ENCODE peak calls at places on chromosomes 3 and 15, in four cellular contexts. V is right lobe of liver, A is aorta, I is lung. X is an unnamed sample.

GRCh38 chr3:108590443-108590842 is 921 bp downstream of the DZIP3 start:
- DNase-seq in A (no peak), V (no peak), I (no peak), X (no peak)

GRCh38 chr3:142154186-142154585 is 4.8 kb upstream of the TFDP2 start:
- DNase-seq in I (no peak), V (no peak), A (no peak), X (no peak)

GRCh38 chr3:131231710-131232348 is 149.7 kb upstream of the NUDT16 start:
- DNase-seq in V (no peak), I (no peak), A (no peak), X (no peak)

GRCh38 chr15:79431636-79432344 is at the start of gene MINAR1:
- DNase-seq in V (no peak), I (no peak), A (peak; percentile 81), X (peak; percentile 67)

GRCh38 chr15:36161781-36162212 is 417.6 kb upstream of the CDIN1 start:
- DNase-seq in V (no peak), A (no peak), I (no peak), X (peak; percentile 3)

GRCh38 chr15:90231028-90232017 is 2.4 kb downstream of the CIB1 start:
- DNase-seq in A (no peak), V (no peak), I (peak; percentile 51), X (no peak)

GRCh38 chr15:77025066-77025435 is 30.1 kb downstream of the PSTPIP1 start:
- DNase-seq in A (peak; percentile 60), V (peak; percentile 27), I (no peak), X (no peak)

GRCh38 chr3:142904639-142905441 is 16.0 kb upstream of the PCOLCE2 start:
- DNase-seq in A (no peak), I (no peak), V (no peak), X (peak; percentile 54)

GRCh38 chr3:168096210-168096795 is 579 bp upstream of the GOLIM4 start:
- DNase-seq in V (peak; percentile 71), I (peak; percentile 66), A (peak; percentile 83), X (peak; percentile 93)

GRCh38 chr3:9862391-9863235 is 17.4 kb downstream of the CIDEC start:
- DNase-seq in I (peak; percentile 47), V (peak; percentile 74), A (peak; percentile 82), X (no peak)

GRCh38 chr3:141250828-141251227 is 19.2 kb downstream of the PXYLP1 start:
- DNase-seq in I (no peak), V (no peak), A (no peak), X (no peak)

GRCh38 chr3:27467545-27467944 is 16.6 kb downstream of the SLC4A7 start:
- DNase-seq in A (no peak), I (no peak), V (no peak), X (no peak)

GRCh38 chr3:46484911-46485696 is 12.7 kb upstream of the RTP3 start:
- DNase-seq in V (no peak), I (no peak), A (no peak), X (no peak)

GRCh38 chr3:123046262-123046873 is 18.8 kb upstream of the SEMA5B start:
- DNase-seq in A (no peak), I (no peak), V (no peak), X (peak; percentile 88)

GRCh38 chr15:61301701-61302100 is 72.6 kb upstream of the RORA start:
- DNase-seq in A (no peak), I (no peak), V (no peak), X (no peak)

GRCh38 chr3:73540969-73541740 is 83.6 kb downstream of the PDZRN3 start:
- DNase-seq in A (no peak), I (no peak), V (no peak), X (no peak)

GRCh38 chr3:114550155-114550554 is 256.3 kb downstream of the TIGIT start:
- DNase-seq in I (no peak), V (no peak), A (no peak), X (no peak)

GRCh38 chr3:122255757-122256439 is 69.2 kb upstream of the CSTA start:
- DNase-seq in I (no peak), A (no peak), V (no peak), X (no peak)

GRCh38 chr15:95996494-95996893 is 334.0 kb upstream of the NR2F2 start:
- DNase-seq in I (no peak), V (no peak), A (no peak), X (no peak)

GRCh38 chr15:72168131-72168825 is 29.3 kb downstream of the GRAMD2A start:
- DNase-seq in V (no peak), A (no peak), I (no peak), X (peak; percentile 14)

GRCh38 chr3:73409405-73409804 is 215.3 kb downstream of the PDZRN3 start:
- DNase-seq in I (no peak), V (no peak), A (no peak), X (peak; percentile 65)

GRCh38 chr15:47750740-47751262 is 33.5 kb downstream of the SEMA6D start:
- DNase-seq in V (no peak), A (no peak), I (no peak), X (no peak)

GRCh38 chr3:168858327-168858726 is 762.6 kb upstream of the GOLIM4 start:
- DNase-seq in A (no peak), V (no peak), I (no peak), X (no peak)

GRCh38 chr3:46300461-46300789 is 53.5 kb upstream of the CCR2 start:
- DNase-seq in V (no peak), I (no peak), A (no peak), X (no peak)

GRCh38 chr15:78638658-78639314 is 2.2 kb downstream of the CHRNB4 start:
- DNase-seq in I (peak; percentile 37), A (no peak), V (no peak), X (peak; percentile 45)

GRCh38 chr15:100106732-100107131 is 235.0 kb downstream of the ADAMTS17 start:
- DNase-seq in A (peak; percentile 27), I (no peak), V (peak; percentile 20), X (no peak)

GRCh38 chr3:171904829-171905228 is 61.7 kb downstream of the TMEM212 start:
- DNase-seq in I (no peak), A (no peak), V (no peak), X (no peak)

GRCh38 chr3:183734750-183735284 is 37.2 kb downstream of the YEATS2 start:
- DNase-seq in A (no peak), V (no peak), I (no peak), X (no peak)

GRCh38 chr15:99976811-99977271 is 243.6 kb upstream of the LYSMD4 start:
- DNase-seq in A (peak; percentile 72), V (no peak), I (peak; percentile 34), X (peak; percentile 80)

GRCh38 chr3:123026551-123027291 is 842 bp downstream of the SEMA5B start:
- DNase-seq in A (peak; percentile 85), I (no peak), V (peak; percentile 65), X (no peak)

GRCh38 chr3:142028174-142028833 is 121.0 kb downstream of the TFDP2 start:
- DNase-seq in A (no peak), V (no peak), I (no peak), X (no peak)

GRCh38 chr3:138862924-138863775 is 28.4 kb upstream of the PIK3CB start:
- DNase-seq in V (peak; percentile 53), A (no peak), I (peak; percentile 47), X (peak; percentile 88)

GRCh38 chr3:171284308-171285075 is 175.7 kb downstream of the TNIK start:
- DNase-seq in V (no peak), A (no peak), I (no peak), X (peak; percentile 81)

GRCh38 chr3:98903099-98903498 is 1.6 kb upstream of the DCBLD2 start:
- DNase-seq in V (no peak), A (no peak), I (no peak), X (no peak)

GRCh38 chr3:98901032-98901464 is 447 bp downstream of the DCBLD2 start:
- DNase-seq in V (peak; percentile 61), A (peak; percentile 85), I (peak; percentile 53), X (peak; percentile 67)

GRCh38 chr3:98903705-98904481 is 2.4 kb upstream of the DCBLD2 start:
- DNase-seq in I (no peak), V (no peak), A (no peak), X (no peak)

GRCh38 chr3:98901465-98902174 is at the start of gene DCBLD2:
- DNase-seq in A (peak; percentile 98), I (peak; percentile 98), V (peak; percentile 99), X (peak; percentile 100)

DNA sequence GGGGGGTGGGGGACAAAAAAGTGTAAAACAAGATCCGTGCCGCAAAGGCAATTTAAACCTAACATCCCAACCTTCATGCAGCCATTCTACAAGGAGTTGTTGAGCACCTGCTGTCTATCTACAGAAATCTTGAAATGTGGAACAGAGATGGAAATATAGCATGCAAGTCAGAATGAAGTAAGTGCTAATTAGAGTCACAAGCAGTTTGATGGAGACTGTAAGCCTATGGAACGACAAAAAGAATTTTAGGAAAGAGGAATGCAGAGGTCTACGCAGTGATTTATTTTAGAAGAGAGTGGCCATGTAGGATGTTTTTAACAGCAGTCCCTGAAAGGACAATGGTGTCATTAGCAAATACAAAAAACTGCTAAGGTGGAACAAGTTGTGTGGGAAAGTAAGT is 846 bp upstream of the DCBLD2 start:
- DNase-seq in I (no peak), A (no peak), V (no peak), X (no peak)
- H3K4me3 ChIP-seq in I (no peak overlapping the region), A (peak overlapping the region; percentile 70), V (peak overlapping the region; percentile 71), X (peak overlapping the region; percentile 53)

DNA sequence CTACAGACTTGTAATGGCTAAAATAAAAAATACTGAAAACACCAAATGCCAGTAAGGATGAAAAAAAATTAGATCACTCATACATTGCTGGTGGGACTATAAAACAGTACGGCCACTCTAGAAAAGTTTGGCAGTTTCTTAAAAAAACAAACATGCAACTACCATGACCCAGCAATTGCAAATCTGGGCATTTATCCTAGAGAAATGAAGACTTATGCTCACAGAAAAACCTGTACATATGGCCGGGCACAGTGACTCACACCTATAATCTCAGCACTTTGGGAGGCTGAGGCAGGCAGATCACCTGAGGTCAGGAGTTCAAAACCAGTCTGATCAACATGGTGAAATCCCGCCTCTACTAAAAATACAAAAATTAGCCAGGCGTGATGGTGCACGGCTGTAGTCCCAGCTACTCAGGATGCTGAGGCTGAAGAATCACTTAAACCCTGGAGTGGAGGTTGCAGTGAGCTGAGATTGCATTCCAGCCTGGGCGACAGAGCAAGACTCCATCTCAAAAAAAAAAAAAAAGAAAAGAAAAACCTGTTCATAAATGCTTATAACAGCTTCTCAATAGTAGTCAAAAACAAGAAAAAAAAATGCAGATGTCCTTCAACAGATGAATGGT is 5.6 kb downstream of the TP53BP1 start:
- DNase-seq in A (no peak), I (no peak), V (no peak), X (peak; percentile 60)
- H3K27me3 ChIP-seq in A (no peaks in the 10 kb centered on the region), I (no peaks in the 10 kb centered on the region), V (no peaks in the 10 kb centered on the region), X (no peaks in the 10 kb centered on the region)

GRCh38 chr3:132504375-132504921 is 87.1 kb downstream of the DNAJC13 start:
- DNase-seq in I (no peak), V (no peak), A (no peak), X (no peak)

DNA sequence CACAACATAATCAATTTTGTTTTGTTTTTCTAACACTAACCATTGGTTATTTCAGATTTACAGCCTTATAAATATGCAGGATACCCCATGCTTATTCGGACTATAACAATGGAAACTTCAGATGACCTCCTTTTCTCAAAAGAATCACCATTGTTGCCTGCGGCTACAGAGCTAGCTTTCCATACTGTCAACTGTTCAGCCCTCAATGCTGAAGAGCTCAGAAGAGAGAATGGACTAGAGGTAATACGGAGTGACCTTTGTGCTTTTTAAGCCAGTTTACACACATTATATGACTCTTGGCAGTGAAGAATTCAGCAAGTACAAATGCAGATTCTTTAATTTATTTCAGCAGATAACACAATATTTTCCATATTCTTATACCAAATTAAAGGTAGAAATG is 81.8 kb downstream of the DNAJC13 start:
- DNase-seq in I (no peak), V (no peak), A (no peak), X (no peak)
- H3K36me3 ChIP-seq in I (peaks cover 23% of the 10 kb centered on the region), V (peaks cover 8% of the 10 kb centered on the region), A (peaks cover 6% of the 10 kb centered on the region), X (peaks cover 63% of the 10 kb centered on the region)

DNA sequence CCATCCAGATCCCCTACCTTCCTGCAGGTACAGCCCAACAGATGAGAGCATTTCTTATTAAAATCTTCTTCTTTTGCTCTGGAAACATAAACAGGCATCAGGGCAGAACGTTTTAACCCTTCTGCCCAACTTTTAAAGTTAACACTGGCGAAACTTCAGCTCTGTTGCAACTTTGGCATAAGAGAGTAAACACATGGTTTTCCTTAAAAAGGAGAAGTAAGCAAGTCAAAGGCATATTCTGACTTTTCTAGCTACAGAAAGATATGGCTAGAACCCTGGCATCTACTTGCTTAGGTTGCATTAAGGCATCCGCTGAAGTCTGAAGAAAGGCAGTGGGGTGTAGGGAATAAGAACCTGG is 13.3 kb upstream of the IL16 start:
- DNase-seq in V (no peak), I (no peak), A (no peak), X (no peak)
- H3K4me3 ChIP-seq in V (no peak overlapping the region), I (no peak overlapping the region), A (no peak overlapping the region), X (peak overlapping the region; percentile 15)

X was measured in MG63.